ENCODE peak calls at places on chromosomes 5 and 9, in eight cellular contexts. One of them, this sample, is unnamed. For H3K27me3, the result is how much of the 10 kb centered on the place peaks cover.

GRCh38 chr5:27944471-27944870 is 906.1 kb upstream of the CDH9 start:
- DNase-seq in heart left ventricle: no peak
- DNase-seq in GM23338: no peak
- DNase-seq in left ventricle myocardium inferior: no peak
- DNase-seq in cardiac muscle cell: no peak
- DNase-seq in ovary: no peak
- DNase-seq in gastrocnemius medialis: no peak
- DNase-seq in SK-N-SH: no peak
- DNase-seq in this sample: no peak

GRCh38 chr9:34276772-34277171 is 52.3 kb downstream of the KIF24 start:
- DNase-seq in GM23338: no peak
- DNase-seq in cardiac muscle cell: no peak
- DNase-seq in SK-N-SH: peak
- DNase-seq in gastrocnemius medialis: no peak
- DNase-seq in ovary: no peak
- DNase-seq in left ventricle myocardium inferior: no peak
- DNase-seq in heart left ventricle: no peak
- DNase-seq in this sample: no peak

GRCh38 chr5:141521244-141521781 is 32.4 kb downstream of the PCDHGC5 start:
- DNase-seq in left ventricle myocardium inferior: no peak
- DNase-seq in heart left ventricle: peak
- DNase-seq in GM23338: no peak
- DNase-seq in gastrocnemius medialis: peak
- DNase-seq in SK-N-SH: no peak
- DNase-seq in ovary: no peak
- DNase-seq in cardiac muscle cell: no peak
- DNase-seq in this sample: no peak

GRCh38 chr5:86175224-86175623 is 442.5 kb upstream of the COX7C start:
- DNase-seq in left ventricle myocardium inferior: no peak
- DNase-seq in ovary: no peak
- DNase-seq in GM23338: no peak
- DNase-seq in heart left ventricle: no peak
- DNase-seq in SK-N-SH: no peak
- DNase-seq in gastrocnemius medialis: no peak
- DNase-seq in cardiac muscle cell: no peak
- DNase-seq in this sample: no peak

GRCh38 chr9:130425741-130426466 is 18.9 kb upstream of the ASS1 start:
- DNase-seq in heart left ventricle: no peak
- DNase-seq in SK-N-SH: no peak
- DNase-seq in ovary: no peak
- DNase-seq in gastrocnemius medialis: no peak
- DNase-seq in GM23338: no peak
- DNase-seq in cardiac muscle cell: no peak
- DNase-seq in left ventricle myocardium inferior: no peak
- DNase-seq in this sample: no peak

GRCh38 chr5:157387683-157388093 is 72.3 kb upstream of the NIPAL4 start:
- DNase-seq in left ventricle myocardium inferior: no peak
- DNase-seq in SK-N-SH: no peak
- DNase-seq in gastrocnemius medialis: peak
- DNase-seq in heart left ventricle: peak
- DNase-seq in cardiac muscle cell: peak
- DNase-seq in GM23338: no peak
- DNase-seq in ovary: peak
- DNase-seq in this sample: no peak

GRCh38 chr5:83340511-83340918 is 131.0 kb upstream of the VCAN start:
- DNase-seq in left ventricle myocardium inferior: no peak
- DNase-seq in gastrocnemius medialis: no peak
- DNase-seq in ovary: no peak
- DNase-seq in cardiac muscle cell: no peak
- DNase-seq in SK-N-SH: no peak
- DNase-seq in GM23338: no peak
- DNase-seq in heart left ventricle: no peak
- DNase-seq in this sample: no peak

GRCh38 chr5:136212252-136212721 is 19.3 kb upstream of the SMIM32 start:
- DNase-seq in left ventricle myocardium inferior: peak
- DNase-seq in gastrocnemius medialis: peak
- DNase-seq in cardiac muscle cell: peak
- DNase-seq in heart left ventricle: peak
- DNase-seq in SK-N-SH: peak
- DNase-seq in GM23338: peak
- DNase-seq in ovary: peak
- DNase-seq in this sample: peak

GRCh38 chr9:121538221-121538620 is 38.6 kb upstream of the GGTA1 start:
- DNase-seq in heart left ventricle: no peak
- DNase-seq in cardiac muscle cell: no peak
- DNase-seq in left ventricle myocardium inferior: no peak
- DNase-seq in ovary: no peak
- DNase-seq in gastrocnemius medialis: no peak
- DNase-seq in GM23338: peak
- DNase-seq in SK-N-SH: peak
- DNase-seq in this sample: no peak

GRCh38 chr9:117492476-117492875 is 77.6 kb upstream of the ASTN2 start:
- DNase-seq in ovary: no peak
- DNase-seq in left ventricle myocardium inferior: no peak
- DNase-seq in GM23338: no peak
- DNase-seq in gastrocnemius medialis: no peak
- DNase-seq in SK-N-SH: no peak
- DNase-seq in heart left ventricle: no peak
- DNase-seq in cardiac muscle cell: no peak
- DNase-seq in this sample: no peak

GRCh38 chr5:60649288-60649917 is 50.6 kb downstream of the DEPDC1B start:
- DNase-seq in left ventricle myocardium inferior: no peak
- DNase-seq in gastrocnemius medialis: no peak
- DNase-seq in SK-N-SH: peak
- DNase-seq in ovary: no peak
- DNase-seq in cardiac muscle cell: peak
- DNase-seq in heart left ventricle: no peak
- DNase-seq in GM23338: peak
- DNase-seq in this sample: no peak

GRCh38 chr9:75539558-75539957 is 350.9 kb upstream of the PCSK5 start:
- DNase-seq in GM23338: no peak
- DNase-seq in cardiac muscle cell: no peak
- DNase-seq in gastrocnemius medialis: no peak
- DNase-seq in ovary: no peak
- DNase-seq in SK-N-SH: no peak
- DNase-seq in heart left ventricle: no peak
- DNase-seq in left ventricle myocardium inferior: no peak
- DNase-seq in this sample: no peak

GRCh38 chr9:136611119-136611518 is 51.6 kb upstream of the EGFL7 start:
- DNase-seq in cardiac muscle cell: no peak
- DNase-seq in SK-N-SH: no peak
- DNase-seq in gastrocnemius medialis: no peak
- DNase-seq in ovary: no peak
- DNase-seq in heart left ventricle: no peak
- DNase-seq in GM23338: no peak
- DNase-seq in left ventricle myocardium inferior: no peak
- DNase-seq in this sample: no peak

GRCh38 chr5:151950681-151951080 is 26.0 kb upstream of the GLRA1 start:
- DNase-seq in heart left ventricle: no peak
- DNase-seq in left ventricle myocardium inferior: no peak
- DNase-seq in gastrocnemius medialis: no peak
- DNase-seq in SK-N-SH: no peak
- DNase-seq in GM23338: no peak
- DNase-seq in ovary: no peak
- DNase-seq in cardiac muscle cell: no peak
- DNase-seq in this sample: no peak

GRCh38 chr5:124979174-124979573 is 232.7 kb upstream of the ZNF608 start:
- DNase-seq in ovary: no peak
- DNase-seq in heart left ventricle: no peak
- DNase-seq in left ventricle myocardium inferior: no peak
- DNase-seq in GM23338: peak
- DNase-seq in SK-N-SH: peak
- DNase-seq in cardiac muscle cell: peak
- DNase-seq in gastrocnemius medialis: no peak
- DNase-seq in this sample: no peak

GRCh38 chr5:60992871-60993270 is 47.9 kb downstream of the NDUFAF2 start:
- DNase-seq in ovary: no peak
- DNase-seq in GM23338: no peak
- DNase-seq in heart left ventricle: peak
- DNase-seq in SK-N-SH: no peak
- DNase-seq in gastrocnemius medialis: peak
- DNase-seq in cardiac muscle cell: no peak
- DNase-seq in left ventricle myocardium inferior: peak
- DNase-seq in this sample: no peak

GRCh38 chr5:14353661-14354474 is 210.7 kb downstream of the TRIO start:
- DNase-seq in left ventricle myocardium inferior: no peak
- DNase-seq in cardiac muscle cell: no peak
- DNase-seq in SK-N-SH: no peak
- DNase-seq in gastrocnemius medialis: no peak
- DNase-seq in heart left ventricle: no peak
- DNase-seq in GM23338: no peak
- DNase-seq in ovary: no peak
- DNase-seq in this sample: no peak

GRCh38 chr9:131422241-131422792 is 28.4 kb downstream of the PRRC2B start:
- DNase-seq in GM23338: no peak
- DNase-seq in cardiac muscle cell: no peak
- DNase-seq in heart left ventricle: no peak
- DNase-seq in gastrocnemius medialis: peak
- DNase-seq in ovary: peak
- DNase-seq in SK-N-SH: peak
- DNase-seq in left ventricle myocardium inferior: peak
- DNase-seq in this sample: no peak

DNA sequence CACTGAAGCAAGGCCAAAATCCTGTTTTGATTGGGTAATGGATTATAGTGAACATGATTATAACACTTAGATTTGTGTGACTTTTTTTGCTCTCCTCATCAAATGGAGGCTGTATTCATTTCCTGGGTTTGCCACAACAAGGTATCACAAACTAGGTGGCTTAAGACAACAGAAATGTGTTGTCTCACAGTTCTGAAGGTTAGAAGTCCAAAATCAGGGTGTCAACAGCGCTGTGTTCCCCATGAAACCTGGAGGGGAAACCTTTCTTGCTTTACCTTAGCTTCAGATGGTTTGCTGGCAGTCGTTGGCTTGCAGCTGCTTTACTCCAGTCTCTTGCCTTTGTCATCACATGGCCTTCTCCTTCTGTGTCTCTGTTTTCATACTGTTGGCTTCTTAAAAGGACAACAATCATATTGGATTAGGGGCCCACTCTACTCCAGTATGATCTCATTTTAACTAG is 32.4 kb downstream of the CDC42SE2 start:
- DNase-seq in left ventricle myocardium inferior: no peak
- DNase-seq in SK-N-SH: no peak
- DNase-seq in GM23338: no peak
- DNase-seq in cardiac muscle cell: no peak
- DNase-seq in ovary: no peak
- DNase-seq in heart left ventricle: no peak
- DNase-seq in gastrocnemius medialis: no peak
- DNase-seq in this sample: no peak
- H3K27ac ChIP-seq in left ventricle myocardium inferior: no peak
- H3K27ac ChIP-seq in SK-N-SH: no peak
- H3K27ac ChIP-seq in GM23338: no peak
- H3K27ac ChIP-seq in cardiac muscle cell: no peak
- H3K27ac ChIP-seq in ovary: no peak
- H3K27ac ChIP-seq in heart left ventricle: no peak
- H3K27ac ChIP-seq in gastrocnemius medialis: no peak
- H3K27ac ChIP-seq in this sample: no peak

DNA sequence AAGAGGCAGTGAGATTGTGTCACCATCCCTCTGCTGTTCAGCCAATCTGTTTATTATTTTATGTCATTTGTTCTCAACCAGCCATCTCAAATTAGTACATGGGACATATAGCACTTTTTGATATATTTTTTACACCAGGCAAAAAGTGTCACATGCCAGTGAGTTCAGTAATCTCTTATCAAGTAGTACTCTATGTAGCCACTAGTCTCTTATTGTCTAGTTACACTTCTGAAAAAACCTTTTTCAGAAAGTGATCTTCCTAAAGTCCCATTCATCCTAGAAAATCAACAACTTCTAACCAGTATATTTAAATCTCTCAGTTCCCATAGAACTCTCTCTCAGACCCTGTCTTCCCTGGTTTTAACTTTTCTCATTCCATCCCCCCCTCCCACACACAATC is 321.6 kb downstream of the FBXL17 start:
- DNase-seq in heart left ventricle: no peak
- DNase-seq in GM23338: no peak
- DNase-seq in ovary: no peak
- DNase-seq in SK-N-SH: no peak
- DNase-seq in cardiac muscle cell: no peak
- DNase-seq in gastrocnemius medialis: no peak
- DNase-seq in left ventricle myocardium inferior: no peak
- DNase-seq in this sample: no peak
- TF ChIP-seq CTCF in heart left ventricle: no peak
- TF ChIP-seq CTCF in GM23338: no peak
- TF ChIP-seq CTCF in ovary: no peak
- TF ChIP-seq CTCF in SK-N-SH: no peak
- TF ChIP-seq CTCF in cardiac muscle cell: no peak
- TF ChIP-seq CTCF in gastrocnemius medialis: no peak
- TF ChIP-seq CTCF in left ventricle myocardium inferior: no peak
- TF ChIP-seq CTCF in this sample: no peak

DNA sequence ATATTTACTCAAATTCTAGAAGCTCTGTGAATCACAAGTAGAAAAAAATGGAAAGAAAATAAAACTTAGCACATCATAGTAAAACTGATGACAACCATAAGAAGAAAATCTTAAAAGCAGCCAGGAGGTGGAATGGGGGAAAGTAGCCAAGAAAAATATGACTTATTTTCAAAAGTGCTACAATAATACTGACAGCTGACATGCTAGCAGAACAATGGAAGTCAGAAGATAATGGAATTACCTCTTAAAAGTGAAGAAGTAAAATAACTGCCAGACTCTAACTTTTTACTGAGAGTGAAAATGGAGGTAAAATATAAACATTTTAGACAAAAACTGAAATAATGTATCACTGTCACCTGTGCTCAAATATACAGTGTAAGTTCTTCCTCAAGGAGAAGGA is 532.2 kb upstream of the SGCD start:
- DNase-seq in GM23338: peak
- DNase-seq in cardiac muscle cell: no peak
- DNase-seq in SK-N-SH: no peak
- DNase-seq in gastrocnemius medialis: no peak
- DNase-seq in left ventricle myocardium inferior: no peak
- DNase-seq in ovary: no peak
- DNase-seq in heart left ventricle: no peak
- DNase-seq in this sample: no peak
- H3K27me3 ChIP-seq in GM23338: under half
- H3K27me3 ChIP-seq in cardiac muscle cell: under half
- H3K27me3 ChIP-seq in SK-N-SH: under half
- H3K27me3 ChIP-seq in gastrocnemius medialis: under half
- H3K27me3 ChIP-seq in left ventricle myocardium inferior: under half
- H3K27me3 ChIP-seq in ovary: under half
- H3K27me3 ChIP-seq in heart left ventricle: under half
- H3K27me3 ChIP-seq in this sample: under half

DNA sequence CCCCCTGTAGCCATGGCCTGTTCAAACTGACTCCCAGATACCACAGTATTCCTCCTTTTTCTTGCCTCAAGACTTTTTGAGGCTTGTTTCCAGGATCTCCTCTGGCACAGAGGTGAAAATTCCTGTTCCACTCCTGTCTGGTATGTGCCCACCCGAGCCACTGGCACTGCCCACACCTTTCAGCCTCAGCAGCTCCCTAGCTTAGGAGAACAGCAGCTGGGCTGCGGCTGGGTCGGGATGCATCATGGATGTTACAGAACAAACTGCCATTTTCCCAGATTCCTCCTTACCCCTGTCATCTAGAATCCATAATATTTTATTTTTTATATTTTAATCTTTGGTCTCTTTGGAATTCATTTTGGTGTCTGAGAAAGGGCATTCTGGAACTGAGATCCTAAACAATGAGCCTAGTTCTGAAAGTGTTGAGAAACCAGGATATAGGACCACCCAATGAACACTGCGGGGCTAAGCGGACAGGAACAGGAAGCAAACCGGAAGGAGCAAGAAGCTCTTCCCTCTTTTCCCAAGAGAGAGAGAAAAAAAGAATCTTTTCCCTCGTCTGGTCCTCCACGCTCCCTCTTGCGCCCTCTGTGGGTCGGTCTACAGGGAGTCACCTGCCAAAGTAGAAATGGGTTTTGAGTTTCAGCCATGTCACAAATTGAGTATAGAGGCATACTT is 12.5 kb downstream of the OR2S2 start:
- DNase-seq in SK-N-SH: peak
- DNase-seq in left ventricle myocardium inferior: peak
- DNase-seq in heart left ventricle: peak
- DNase-seq in ovary: peak
- DNase-seq in GM23338: peak
- DNase-seq in gastrocnemius medialis: peak
- DNase-seq in cardiac muscle cell: peak
- DNase-seq in this sample: peak
- H3K27ac ChIP-seq in SK-N-SH: no peak
- H3K27ac ChIP-seq in left ventricle myocardium inferior: peak
- H3K27ac ChIP-seq in heart left ventricle: peak
- H3K27ac ChIP-seq in ovary: no peak
- H3K27ac ChIP-seq in GM23338: no peak
- H3K27ac ChIP-seq in gastrocnemius medialis: peak
- H3K27ac ChIP-seq in cardiac muscle cell: no peak
- H3K27ac ChIP-seq in this sample: no peak

This sample was measured in CD4-positive, alpha-beta T cell.